ENCODE peak calls at places on chromosome 19, in six cellular contexts. M, F, X, D, Y and Z are unnamed samples.

GRCh38 chr19:18644144-18645034 is 7.6 kb downstream of the KLHL26 start:
- DNase-seq in D (no peak), X (no peak), F (no peak), M (no peak), Y (no peak), Z (no peak)

GRCh38 chr19:38684078-38684861 is 36.8 kb downstream of the ACTN4 start:
- DNase-seq in Y (no peak), D (no peak), F (peak), X (peak), M (peak), Z (no peak)

GRCh38 chr19:44623080-44623479 is 9.7 kb downstream of the IGSF23 start:
- DNase-seq in M (no peak), Y (no peak), F (no peak), X (no peak), D (no peak), Z (no peak)

GRCh38 chr19:54186934-54187381 is 2.4 kb downstream of the MBOAT7 start:
- DNase-seq in X (no peak), D (no peak), M (no peak), F (no peak), Y (no peak), Z (no peak)

GRCh38 chr19:35940839-35941238 is 4.7 kb downstream of the LRFN3 start:
- DNase-seq in M (no peak), D (no peak), X (no peak), F (no peak), Y (no peak), Z (no peak)

GRCh38 chr19:39524495-39524894 is 8.2 kb downstream of the EID2B start:
- DNase-seq in M (no peak), X (no peak), D (no peak), Y (no peak), F (no peak), Z (no peak)

GRCh38 chr19:13417054-13417453 is 89.2 kb downstream of the CACNA1A start:
- DNase-seq in M (no peak), Y (no peak), X (peak), F (no peak), D (no peak), Z (no peak)

GRCh38 chr19:18007939-18008673 is at the start of gene ARRDC2:
- DNase-seq in D (peak), F (peak), Y (peak), X (peak), M (peak), Z (no peak)

GRCh38 chr19:46907880-46908279 is 47.1 kb downstream of the ARHGAP35 start:
- DNase-seq in M (no peak), D (no peak), F (no peak), X (no peak), Y (no peak), Z (no peak)

GRCh38 chr19:17376935-17377600 is at the start of gene PLVAP:
- DNase-seq in X (no peak), D (no peak), F (no peak), Y (no peak), M (no peak), Z (no peak)

GRCh38 chr19:16504271-16504670 is 8.1 kb downstream of the C19orf44 start:
- DNase-seq in Y (no peak), M (no peak), D (no peak), F (no peak), X (no peak), Z (no peak)

GRCh38 chr19:28482221-28482620 is 730.7 kb downstream of the UQCRFS1 start:
- DNase-seq in M (no peak), Y (no peak), D (no peak), X (no peak), F (no peak), Z (no peak)